ENCODE peak calls at places on chromosomes 13 and 19, in five cellular contexts. X is CD8-positive, alpha-beta T cell; P is cardiac muscle cell; D is Peyer's patch; A is right atrium auricular region. N is an unnamed sample. For H3K4me1, the result is how much of the 10 kb centered on the place peaks cover.

GRCh38 chr13:102141625-102142472 is 260.0 kb downstream of the FGF14 start:
- DNase-seq in X (no peak), P (peak), D (no peak), A (no peak), N (no peak)

GRCh38 chr19:11373166-11373884 is 1.1 kb upstream of the SWSAP1 start:
- DNase-seq in X (no peak), P (peak), D (no peak), A (no peak), N (no peak)

GRCh38 chr13:49292742-49293498 is 45.2 kb downstream of the CDADC1 start:
- DNase-seq in X (no peak), P (peak), D (no peak), A (peak), N (peak)

GRCh38 chr13:94079876-94080275 is 399.6 kb downstream of the DCT start:
- DNase-seq in X (no peak), P (peak), D (no peak), A (no peak), N (no peak)

GRCh38 chr13:50991624-50992610 is 82.3 kb downstream of the RNASEH2B start:
- DNase-seq in X (no peak), P (no peak), D (no peak), A (no peak), N (no peak)

GRCh38 chr19:2422951-2423880 is 4.2 kb downstream of the TIMM13 start:
- DNase-seq in X (no peak), P (no peak), D (no peak), A (no peak), N (no peak)

GRCh38 chr13:102799544-102800144 is 725 bp downstream of the BIVM start:
- DNase-seq in X (no peak), P (no peak), D (no peak), A (no peak), N (no peak)

GRCh38 chr13:44934724-44935123 is 54.5 kb downstream of the NUFIP1 start:
- DNase-seq in X (no peak), P (peak), D (no peak), A (no peak), N (no peak)

GRCh38 chr19:15913830-15914229 is 16.0 kb upstream of the CYP4F2 start:
- DNase-seq in X (no peak), P (no peak), D (no peak), A (no peak), N (no peak)

GRCh38 chr13:50766043-50766442 is 77.4 kb downstream of the DLEU7 start:
- DNase-seq in X (no peak), P (no peak), D (no peak), A (no peak), N (no peak)

GRCh38 chr19:19566306-19566705 is 28.2 kb downstream of the CILP2 start:
- DNase-seq in X (no peak), P (no peak), D (no peak), A (no peak), N (no peak)

GRCh38 chr13:85651440-85651839 is 147.8 kb downstream of the SLITRK6 start:
- DNase-seq in X (no peak), P (no peak), D (no peak), A (no peak), N (no peak)

GRCh38 chr19:38057954-38058690 is 151.1 kb downstream of the SIPA1L3 start:
- DNase-seq in X (no peak), P (no peak), D (no peak), A (no peak), N (peak)

GRCh38 chr13:20340759-20341161 is 108.6 kb upstream of the GJB6 start:
- DNase-seq in X (no peak), P (peak), D (no peak), A (no peak), N (peak)

GRCh38 chr19:34096020-34096915 is 76.0 kb upstream of the LSM14A start:
- DNase-seq in X (no peak), P (peak), D (no peak), A (no peak), N (peak)
- H3K4me3 ChIP-seq in X (no peak), P (no peak), D (no peak), A (no peak), N (no peak)

GRCh38 chr19:1249990-1250298 is 1.6 kb downstream of the MIDN start:
- DNase-seq in X (no peak), P (no peak), D (no peak), A (no peak), N (no peak)

GRCh38 chr19:1247747-1248453 is 483 bp upstream of the MIDN start:
- DNase-seq in X (peak), P (peak), D (peak), A (peak), N (peak)

GRCh38 chr19:1250374-1251232 is 2.2 kb downstream of the MIDN start:
- DNase-seq in X (peak), P (peak), D (peak), A (no peak), N (peak)

GRCh38 chr19:1249298-1249989 is 1.1 kb downstream of the MIDN start:
- DNase-seq in X (peak), P (peak), D (peak), A (peak), N (peak)

DNA sequence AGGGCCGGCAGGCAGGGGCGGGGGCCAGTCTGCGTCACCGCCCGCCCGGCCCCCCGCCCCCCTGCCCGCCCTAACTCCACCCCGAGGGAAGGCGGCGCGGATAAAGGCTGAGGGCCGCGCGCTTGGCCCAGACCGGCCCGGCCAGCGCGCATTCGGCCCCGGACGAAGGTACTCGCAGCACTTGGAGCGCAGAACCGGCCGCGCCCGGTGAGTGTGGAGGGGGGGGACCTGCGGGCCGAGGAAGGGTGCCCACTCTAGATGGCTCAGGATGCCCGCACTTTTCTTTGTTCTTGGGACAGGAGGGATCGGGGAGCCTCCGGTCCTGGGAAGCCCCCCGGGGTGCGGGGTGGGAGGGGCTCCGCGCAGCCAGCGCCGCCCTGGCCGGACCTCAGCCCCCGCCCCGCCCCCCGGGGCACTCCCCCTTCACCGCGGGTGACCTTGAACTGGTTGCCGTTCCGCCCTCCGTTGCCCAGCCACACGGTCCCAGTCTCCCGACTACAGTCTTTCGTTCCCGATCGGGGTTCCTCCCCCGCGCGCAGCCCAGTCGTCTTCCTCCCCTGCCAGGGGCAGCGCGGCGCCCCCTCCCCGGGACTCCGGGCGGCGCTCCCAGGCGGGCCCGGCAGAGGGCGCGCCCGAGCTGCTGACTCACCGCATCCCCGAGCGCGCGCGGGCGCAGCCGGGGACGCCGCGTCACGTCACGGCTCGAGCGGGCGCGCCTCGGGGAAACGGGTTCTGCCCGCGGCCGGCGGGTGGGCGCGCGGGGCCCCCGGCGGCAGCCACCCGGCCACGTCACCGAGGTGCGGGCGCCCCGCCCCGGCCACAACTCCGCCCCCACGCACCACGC is at the start of gene MIDN:
- DNase-seq in X (peak), P (peak), D (peak), A (peak), N (peak)
- H3K4me1 ChIP-seq in X (under half), P (under half), D (under half), A (half or more), N (half or more)

GRCh38 chr19:911197-912033 is 1.6 kb downstream of the R3HDM4 start:
- DNase-seq in X (peak), P (no peak), D (no peak), A (no peak), N (no peak)
- H3K4me3 ChIP-seq in X (no peak), P (no peak), D (no peak), A (no peak), N (no peak)

DNA sequence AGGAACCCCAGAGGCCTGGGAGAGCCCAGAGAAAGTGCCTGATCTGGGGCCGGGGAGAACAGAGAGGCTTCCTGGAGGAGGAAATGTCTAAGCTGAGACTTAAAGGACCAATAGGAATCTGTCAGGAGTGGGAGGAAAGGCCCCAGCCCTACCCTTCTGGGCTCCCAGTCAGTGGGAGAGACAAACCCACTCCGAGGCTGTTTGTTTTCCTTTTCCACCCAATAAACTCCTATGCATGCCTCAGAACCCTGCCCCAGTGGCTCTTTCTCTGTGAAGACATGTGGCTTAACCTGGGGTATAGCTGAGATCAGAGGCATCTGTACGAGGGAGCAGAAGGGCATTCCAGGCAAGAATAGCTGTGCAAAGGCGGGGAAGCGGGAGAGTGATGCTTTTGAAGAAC is 1.9 kb downstream of the MEGF8 start:
- DNase-seq in X (no peak), P (no peak), D (no peak), A (no peak), N (no peak)
- H3K4me1 ChIP-seq in X (under half), P (under half), D (under half), A (under half), N (under half)

GRCh38 chr19:45782820-45783785 is 813 bp upstream of the DMPK start:
- DNase-seq in X (no peak), P (peak), D (no peak), A (peak), N (no peak)

GRCh38 chr19:45782162-45782623 is at the start of gene DMPK:
- DNase-seq in X (no peak), P (no peak), D (no peak), A (no peak), N (no peak)

GRCh38 chr19:45780448-45781281 is 1.6 kb downstream of the DMPK start:
- DNase-seq in X (no peak), P (no peak), D (no peak), A (no peak), N (no peak)

GRCh38 chr19:45780146-45780447 is 2.2 kb downstream of the DMPK start:
- DNase-seq in X (no peak), P (no peak), D (no peak), A (no peak), N (no peak)

GRCh38 chr19:45781282-45782161 is 768 bp downstream of the DMPK start:
- DNase-seq in X (no peak), P (no peak), D (no peak), A (no peak), N (no peak)
- H3K4me3 ChIP-seq in X (no peak), P (peak), D (peak), A (peak), N (no peak)

GRCh38 chr19:53461866-53462265 is 5.7 kb upstream of the ZNF813 start:
- DNase-seq in X (no peak), P (no peak), D (no peak), A (no peak), N (no peak)
- H3K4me1 ChIP-seq in X (under half), P (under half), D (under half), A (under half), N (under half)

DNA sequence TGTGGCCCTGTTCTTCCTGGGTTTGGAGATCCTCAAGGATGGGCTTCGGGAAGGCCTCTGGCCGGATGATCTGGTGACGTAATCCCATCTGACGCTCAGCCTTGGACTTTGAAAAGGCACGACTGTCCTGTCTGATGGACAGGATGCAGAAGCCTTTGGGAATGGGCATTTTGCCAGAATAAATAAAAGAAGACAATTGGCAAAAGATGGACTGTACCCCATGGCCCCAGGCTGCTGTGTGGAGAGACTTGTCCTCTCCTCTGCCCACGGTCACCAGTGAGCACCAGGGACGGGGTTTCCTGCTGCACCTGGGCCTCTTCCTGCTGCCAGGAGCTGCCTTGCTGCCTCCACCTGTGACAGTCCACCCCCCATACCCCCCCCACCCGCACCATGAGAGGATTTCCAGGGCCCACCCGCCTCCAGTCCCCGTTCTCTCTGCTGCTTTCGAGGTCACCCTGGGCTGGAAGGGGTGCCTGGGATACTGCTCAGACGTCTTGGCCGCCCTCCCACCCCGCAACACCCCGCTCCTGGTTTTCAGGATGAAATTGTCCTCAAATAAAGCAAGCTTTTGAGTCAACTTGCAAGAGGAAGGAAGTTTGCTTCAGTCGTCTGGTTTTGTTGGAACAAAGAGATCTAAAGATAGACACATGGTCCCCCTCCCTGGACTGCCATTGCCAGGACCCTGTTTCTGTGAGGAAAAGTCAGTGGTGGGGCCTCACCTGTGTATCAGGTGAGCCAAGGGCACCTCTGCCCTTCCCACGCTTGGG is 40.9 kb downstream of the MCF2L start:
- DNase-seq in X (no peak), P (peak), D (no peak), A (no peak), N (no peak)
- H3K4me3 ChIP-seq in X (no peak), P (no peak), D (no peak), A (no peak), N (no peak)

GRCh38 chr13:30619731-30620130 is 2.0 kb downstream of the USPL1 start:
- DNase-seq in X (no peak), P (peak), D (no peak), A (no peak), N (no peak)
- H3K4me1 ChIP-seq in X (under half), P (under half), D (under half), A (under half), N (under half)

N was measured in mucosa of descending colon.